ENCODE peak calls at places on chromosomes 11 and 22, in eight cellular contexts. Q is WTC11; U is stimulated activated CD4-positive, alpha-beta T cell treated with anti-CD3 and anti-CD28 coated beads, Interleukin-2, amount 100 ng/mL, for 48 hours; J is NCI-H146; F is stimulated activated CD8-positive, alpha-beta memory T cell treated with anti-CD3 and anti-CD28 coated beads, Interleukin-2, amount 100 ng/mL, for 1 hour; L is SJSA1; E is AML-193; H is GM20000. M is an unnamed sample.

GRCh38 chr11:112453601-112454577 is 193.2 kb upstream of the PLET1 start:
- DNase-seq in L (no peak), Q (peak), F (no peak), J (peak), E (peak), H (peak), U (peak), M (peak)

GRCh38 chr11:2590951-2591754 is 108.6 kb downstream of the KCNQ1OT1 start:
- DNase-seq in F (no peak), U (no peak), J (no peak), L (no peak), Q (peak), H (peak), E (no peak), M (no peak)

GRCh38 chr22:19959043-19959586 is 17.5 kb upstream of the TXNRD2 start:
- DNase-seq in Q (peak), H (no peak), J (no peak), L (no peak), E (no peak), U (no peak), F (no peak), M (no peak)

GRCh38 chr11:116976941-116977570 is 121.2 kb downstream of the SIK3 start:
- DNase-seq in Q (no peak), U (no peak), L (no peak), F (no peak), J (no peak), E (no peak), H (no peak), M (no peak)

GRCh38 chr11:2498750-2499149 is 53.9 kb downstream of the KCNQ1 start:
- DNase-seq in Q (no peak), E (no peak), H (no peak), L (no peak), J (no peak), F (no peak), U (no peak), M (no peak)

GRCh38 chr11:95487391-95487790 is 256.4 kb upstream of the SESN3 start:
- DNase-seq in H (peak), J (no peak), E (no peak), U (no peak), L (no peak), Q (no peak), F (no peak), M (no peak)

GRCh38 chr11:128802358-128802981 is 64.6 kb downstream of the KCNJ1 start:
- DNase-seq in U (no peak), F (no peak), J (peak), L (no peak), H (no peak), Q (peak), E (no peak), M (no peak)

GRCh38 chr11:93537022-93537421 is 6.2 kb downstream of the SMCO4 start:
- DNase-seq in E (no peak), J (no peak), L (no peak), Q (no peak), F (no peak), H (no peak), U (no peak), M (no peak)

GRCh38 chr11:100791103-100791502 is 104.0 kb downstream of the ARHGAP42 start:
- DNase-seq in J (no peak), U (no peak), L (no peak), H (no peak), Q (peak), F (no peak), E (no peak), M (no peak)

GRCh38 chr22:29641052-29641780 is 37.8 kb downstream of the NF2 start:
- DNase-seq in L (no peak), Q (no peak), F (no peak), J (no peak), H (no peak), E (no peak), U (no peak), M (no peak)

GRCh38 chr22:41535244-41535643 is 9.0 kb downstream of the POLR3H start:
- DNase-seq in Q (peak), F (no peak), E (no peak), J (no peak), U (no peak), H (no peak), L (no peak), M (no peak)

GRCh38 chr11:78762105-78762504 is 187.4 kb upstream of the NARS2 start:
- DNase-seq in H (no peak), L (no peak), J (no peak), F (no peak), U (no peak), E (no peak), Q (no peak), M (no peak)

GRCh38 chr11:111063711-111064110 is 181.8 kb upstream of the POU2AF2 start:
- DNase-seq in J (no peak), F (no peak), L (no peak), E (no peak), Q (no peak), H (no peak), U (no peak), M (no peak)

GRCh38 chr22:48576333-48577013 is 1251.2 kb downstream of the BRD1 start:
- DNase-seq in Q (peak), E (no peak), H (peak), F (no peak), L (peak), J (peak), U (no peak), M (no peak)

GRCh38 chr11:116513894-116514293 is 258.9 kb downstream of the BUD13 start:
- DNase-seq in E (peak), J (peak), Q (peak), U (peak), H (peak), F (no peak), L (no peak), M (no peak)

GRCh38 chr22:38317237-38317994 is at the start of gene CSNK1E:
- DNase-seq in U (peak), J (peak), F (peak), Q (peak), L (peak), H (peak), E (peak), M (peak)